ENCODE peak calls at places on chromosome 18, in six cellular contexts. B is fibroblast of lung, U is naive B cell, C is Peyer's patch, W is neural progenitor cell, V is cardiac muscle cell. F is an unnamed sample.

GRCh38 chr18:70044626-70045025 is 97.0 kb upstream of the CD226 start:
- DNase-seq in B (peak), U (no peak), C (no peak), W (no peak), V (peak), F (no peak)

GRCh38 chr18:27411911-27412310 is 226.8 kb upstream of the CHST9 start:
- DNase-seq in B (no peak), U (no peak), C (no peak), W (no peak), V (peak), F (no peak)

GRCh38 chr18:48924621-48925601 is 25.9 kb downstream of the SMAD7 start:
- DNase-seq in B (no peak), U (no peak), C (peak), W (peak), V (no peak), F (no peak)

GRCh38 chr18:78915446-78916008 is 64.1 kb upstream of the SALL3 start:
- DNase-seq in B (no peak), U (no peak), C (no peak), W (no peak), V (no peak), F (no peak)

GRCh38 chr18:74652392-74652988 is 54.8 kb downstream of the ZNF407 start:
- DNase-seq in B (peak), U (peak), C (no peak), W (peak), V (peak), F (peak)

GRCh38 chr18:49100226-49100968 is 149.6 kb upstream of the SMAD7 start:
- DNase-seq in B (peak), U (no peak), C (no peak), W (peak), V (peak), F (no peak)

GRCh38 chr18:13301691-13302469 is 83.3 kb downstream of the LDLRAD4 start:
- DNase-seq in B (no peak), U (no peak), C (no peak), W (no peak), V (no peak), F (no peak)

GRCh38 chr18:46920067-46920466 is 2.7 kb downstream of the KATNAL2 start:
- DNase-seq in B (no peak), U (no peak), C (no peak), W (no peak), V (no peak), F (no peak)

GRCh38 chr18:58578835-58579560 is 49.9 kb downstream of the ALPK2 start:
- DNase-seq in B (peak), U (no peak), C (no peak), W (no peak), V (peak), F (no peak)

GRCh38 chr18:74063552-74063951 is 84.1 kb downstream of the FBXO15 start:
- DNase-seq in B (no peak), U (peak), C (no peak), W (no peak), V (no peak), F (no peak)

GRCh38 chr18:76380791-76381405 is 114.1 kb downstream of the ZNF516 start:
- DNase-seq in B (no peak), U (no peak), C (no peak), W (peak), V (no peak), F (no peak)

GRCh38 chr18:13003466-13003896 is 12.3 kb downstream of the CEP192 start:
- DNase-seq in B (peak), U (no peak), C (no peak), W (peak), V (peak), F (peak)

GRCh38 chr18:57425096-57425495 is 10.1 kb upstream of the ONECUT2 start:
- DNase-seq in B (no peak), U (no peak), C (no peak), W (no peak), V (no peak), F (no peak)

GRCh38 chr18:48832961-48833700 is 117.6 kb downstream of the SMAD7 start:
- DNase-seq in B (peak), U (no peak), C (peak), W (peak), V (peak), F (peak)

GRCh38 chr18:25050605-25051004 is 301.4 kb downstream of the ZNF521 start:
- DNase-seq in B (no peak), U (no peak), C (no peak), W (no peak), V (no peak), F (no peak)

GRCh38 chr18:28175930-28176673 is 828 bp downstream of the CDH2 start:
- DNase-seq in B (peak), U (no peak), C (no peak), W (peak), V (peak), F (no peak)

GRCh38 chr18:64645753-64646152 is 496.9 kb upstream of the LINC00305 start:
- DNase-seq in B (no peak), U (no peak), C (no peak), W (no peak), V (no peak), F (no peak)

GRCh38 chr18:67421666-67422065 is 94.9 kb downstream of the DSEL start:
- DNase-seq in B (peak), U (no peak), C (no peak), W (no peak), V (peak), F (no peak)

GRCh38 chr18:32018331-32019250 is at the start of gene RNF125:
- DNase-seq in B (peak), U (peak), C (peak), W (peak), V (peak), F (peak)

GRCh38 chr18:54069729-54070128 is 154.7 kb downstream of the MBD2 start:
- DNase-seq in B (no peak), U (no peak), C (no peak), W (no peak), V (no peak), F (no peak)

GRCh38 chr18:79921984-79922965 is 29.2 kb downstream of the SLC66A2 start:
- DNase-seq in B (no peak), U (no peak), C (no peak), W (no peak), V (no peak), F (no peak)

GRCh38 chr18:70490008-70490933 is 201.4 kb downstream of the SOCS6 start:
- DNase-seq in B (peak), U (peak), C (no peak), W (peak), V (peak), F (peak)